ENCODE peak calls at places on chromosome 16, in six cellular contexts. One of them, this sample, is unnamed.

GRCh38 chr16:73483934-73484712 is 436.2 kb upstream of the ZFHX3 start:
- DNase-seq in IMR-90: no peak
- DNase-seq in cardiac fibroblast: no peak
- DNase-seq in fibroblast of the aortic adventitia: no peak
- DNase-seq in fibroblast of mammary gland: no peak
- DNase-seq in heart left ventricle: no peak
- DNase-seq in this sample: no peak

GRCh38 chr16:30382398-30383015 is at the start of gene SEPTIN1:
- DNase-seq in IMR-90: no peak
- DNase-seq in fibroblast of the aortic adventitia: no peak
- DNase-seq in fibroblast of mammary gland: no peak
- DNase-seq in heart left ventricle: no peak
- DNase-seq in cardiac fibroblast: no peak
- DNase-seq in this sample: no peak

GRCh38 chr16:3732171-3732570 is 14.8 kb upstream of the TRAP1 start:
- DNase-seq in fibroblast of mammary gland: no peak
- DNase-seq in cardiac fibroblast: no peak
- DNase-seq in heart left ventricle: no peak
- DNase-seq in IMR-90: no peak
- DNase-seq in fibroblast of the aortic adventitia: no peak
- DNase-seq in this sample: no peak

GRCh38 chr16:56781565-56781964 is 51.6 kb downstream of the NUP93 start:
- DNase-seq in IMR-90: no peak
- DNase-seq in cardiac fibroblast: no peak
- DNase-seq in fibroblast of mammary gland: no peak
- DNase-seq in heart left ventricle: no peak
- DNase-seq in fibroblast of the aortic adventitia: no peak
- DNase-seq in this sample: no peak

GRCh38 chr16:48022496-48022895 is 133.3 kb downstream of the ABCC12 start:
- DNase-seq in fibroblast of mammary gland: no peak
- DNase-seq in fibroblast of the aortic adventitia: no peak
- DNase-seq in heart left ventricle: no peak
- DNase-seq in cardiac fibroblast: no peak
- DNase-seq in IMR-90: no peak
- DNase-seq in this sample: no peak

GRCh38 chr16:55144656-55145055 is 179.3 kb upstream of the IRX6 start:
- DNase-seq in IMR-90: no peak
- DNase-seq in fibroblast of the aortic adventitia: no peak
- DNase-seq in fibroblast of mammary gland: no peak
- DNase-seq in cardiac fibroblast: no peak
- DNase-seq in heart left ventricle: no peak
- DNase-seq in this sample: no peak

GRCh38 chr16:26129997-26130396 is 438.2 kb downstream of the HS3ST4 start:
- DNase-seq in fibroblast of mammary gland: no peak
- DNase-seq in cardiac fibroblast: no peak
- DNase-seq in heart left ventricle: no peak
- DNase-seq in fibroblast of the aortic adventitia: no peak
- DNase-seq in IMR-90: no peak
- DNase-seq in this sample: no peak

GRCh38 chr16:35414563-35414962 is 1955.2 kb downstream of the TP53TG3F start:
- DNase-seq in cardiac fibroblast: no peak
- DNase-seq in IMR-90: no peak
- DNase-seq in heart left ventricle: no peak
- DNase-seq in fibroblast of mammary gland: no peak
- DNase-seq in fibroblast of the aortic adventitia: no peak
- DNase-seq in this sample: no peak

GRCh38 chr16:70594569-70594968 is 51.8 kb upstream of the IL34 start:
- DNase-seq in fibroblast of the aortic adventitia: peak; percentile 61
- DNase-seq in fibroblast of mammary gland: no peak
- DNase-seq in cardiac fibroblast: no peak
- DNase-seq in IMR-90: no peak
- DNase-seq in heart left ventricle: peak; percentile 50
- DNase-seq in this sample: no peak

GRCh38 chr16:59886021-59886420 is 1151.9 kb upstream of the GOT2 start:
- DNase-seq in fibroblast of mammary gland: peak; percentile 86
- DNase-seq in IMR-90: peak; percentile 5
- DNase-seq in fibroblast of the aortic adventitia: peak; percentile 9
- DNase-seq in cardiac fibroblast: peak; percentile 41
- DNase-seq in heart left ventricle: peak; percentile 56
- DNase-seq in this sample: peak; percentile 91

GRCh38 chr16:4021070-4021779 is 95.0 kb downstream of the ADCY9 start:
- DNase-seq in fibroblast of the aortic adventitia: peak; percentile 59
- DNase-seq in IMR-90: no peak
- DNase-seq in heart left ventricle: no peak
- DNase-seq in cardiac fibroblast: no peak
- DNase-seq in fibroblast of mammary gland: no peak
- DNase-seq in this sample: no peak

GRCh38 chr16:77899416-77899815 is 111.1 kb downstream of the VAT1L start:
- DNase-seq in fibroblast of the aortic adventitia: no peak
- DNase-seq in heart left ventricle: no peak
- DNase-seq in IMR-90: no peak
- DNase-seq in cardiac fibroblast: no peak
- DNase-seq in fibroblast of mammary gland: peak; percentile 30
- DNase-seq in this sample: no peak

GRCh38 chr16:49890876-49891275 is 35.0 kb upstream of the ZNF423 start:
- DNase-seq in fibroblast of mammary gland: peak; percentile 2
- DNase-seq in cardiac fibroblast: peak; percentile 18
- DNase-seq in IMR-90: no peak
- DNase-seq in fibroblast of the aortic adventitia: no peak
- DNase-seq in heart left ventricle: no peak
- DNase-seq in this sample: no peak

GRCh38 chr16:76035689-76036088 is 241.5 kb upstream of the CNTNAP4 start:
- DNase-seq in cardiac fibroblast: peak; percentile 4
- DNase-seq in fibroblast of mammary gland: peak; percentile 4
- DNase-seq in fibroblast of the aortic adventitia: no peak
- DNase-seq in heart left ventricle: no peak
- DNase-seq in IMR-90: no peak
- DNase-seq in this sample: no peak

GRCh38 chr16:56352351-56353053 is 72.8 kb downstream of the AMFR start:
- DNase-seq in IMR-90: no peak
- DNase-seq in heart left ventricle: peak; percentile 12
- DNase-seq in fibroblast of mammary gland: no peak
- DNase-seq in fibroblast of the aortic adventitia: no peak
- DNase-seq in cardiac fibroblast: no peak
- DNase-seq in this sample: no peak

GRCh38 chr16:29990883-29991570 is 4.4 kb downstream of the HIRIP3 start:
- DNase-seq in heart left ventricle: no peak
- DNase-seq in fibroblast of mammary gland: no peak
- DNase-seq in cardiac fibroblast: no peak
- DNase-seq in IMR-90: no peak
- DNase-seq in fibroblast of the aortic adventitia: no peak
- DNase-seq in this sample: no peak

GRCh38 chr16:84421081-84421937 is 53.0 kb downstream of the ATP2C2 start:
- DNase-seq in fibroblast of the aortic adventitia: no peak
- DNase-seq in cardiac fibroblast: no peak
- DNase-seq in fibroblast of mammary gland: no peak
- DNase-seq in IMR-90: no peak
- DNase-seq in heart left ventricle: no peak
- DNase-seq in this sample: no peak

GRCh38 chr16:47060596-47060995 is 83.1 kb downstream of the NETO2 start:
- DNase-seq in heart left ventricle: no peak
- DNase-seq in cardiac fibroblast: no peak
- DNase-seq in IMR-90: no peak
- DNase-seq in fibroblast of mammary gland: no peak
- DNase-seq in fibroblast of the aortic adventitia: no peak
- DNase-seq in this sample: no peak

GRCh38 chr16:31698901-31699300 is 171.2 kb downstream of the AHSP start:
- DNase-seq in heart left ventricle: no peak
- DNase-seq in IMR-90: no peak
- DNase-seq in fibroblast of mammary gland: no peak
- DNase-seq in cardiac fibroblast: no peak
- DNase-seq in fibroblast of the aortic adventitia: no peak
- DNase-seq in this sample: no peak

GRCh38 chr16:23949630-23950290 is 114.0 kb downstream of the PRKCB start:
- DNase-seq in IMR-90: no peak
- DNase-seq in fibroblast of mammary gland: no peak
- DNase-seq in heart left ventricle: peak; percentile 28
- DNase-seq in fibroblast of the aortic adventitia: no peak
- DNase-seq in cardiac fibroblast: no peak
- DNase-seq in this sample: no peak

GRCh38 chr16:31253642-31254045 is 6.1 kb upstream of the ITGAM start:
- DNase-seq in IMR-90: no peak
- DNase-seq in cardiac fibroblast: no peak
- DNase-seq in heart left ventricle: peak; percentile 28
- DNase-seq in fibroblast of mammary gland: peak; percentile 36
- DNase-seq in fibroblast of the aortic adventitia: no peak
- DNase-seq in this sample: no peak

GRCh38 chr16:26959416-26960009 is 107.2 kb upstream of the C16orf82 start:
- DNase-seq in IMR-90: no peak
- DNase-seq in fibroblast of mammary gland: no peak
- DNase-seq in cardiac fibroblast: no peak
- DNase-seq in fibroblast of the aortic adventitia: no peak
- DNase-seq in heart left ventricle: no peak
- DNase-seq in this sample: no peak

GRCh38 chr16:50245417-50246298 is 20.7 kb upstream of the ADCY7 start:
- DNase-seq in fibroblast of mammary gland: peak; percentile 89
- DNase-seq in fibroblast of the aortic adventitia: peak; percentile 78
- DNase-seq in heart left ventricle: peak; percentile 54
- DNase-seq in IMR-90: peak; percentile 45
- DNase-seq in cardiac fibroblast: peak; percentile 82
- DNase-seq in this sample: no peak

GRCh38 chr16:67783353-67783725 is 23.0 kb downstream of the RANBP10 start:
- DNase-seq in fibroblast of the aortic adventitia: no peak
- DNase-seq in IMR-90: no peak
- DNase-seq in fibroblast of mammary gland: no peak
- DNase-seq in heart left ventricle: no peak
- DNase-seq in cardiac fibroblast: no peak
- DNase-seq in this sample: no peak

GRCh38 chr16:85136213-85136704 is 24.0 kb upstream of the CIBAR2 start:
- DNase-seq in fibroblast of mammary gland: peak; percentile 61
- DNase-seq in heart left ventricle: peak; percentile 48
- DNase-seq in cardiac fibroblast: peak; percentile 27
- DNase-seq in IMR-90: no peak
- DNase-seq in fibroblast of the aortic adventitia: no peak
- DNase-seq in this sample: no peak

GRCh38 chr16:47052666-47053640 is 79.5 kb upstream of the DNAJA2 start:
- DNase-seq in fibroblast of the aortic adventitia: no peak
- DNase-seq in fibroblast of mammary gland: no peak
- DNase-seq in heart left ventricle: no peak
- DNase-seq in cardiac fibroblast: no peak
- DNase-seq in IMR-90: no peak
- DNase-seq in this sample: no peak

GRCh38 chr16:56792960-56793359 is 63.0 kb downstream of the NUP93 start:
- DNase-seq in IMR-90: no peak
- DNase-seq in fibroblast of the aortic adventitia: no peak
- DNase-seq in fibroblast of mammary gland: no peak
- DNase-seq in cardiac fibroblast: no peak
- DNase-seq in heart left ventricle: no peak
- DNase-seq in this sample: no peak

GRCh38 chr16:2768403-2769089 is 8.5 kb downstream of the ELOB start:
- DNase-seq in IMR-90: no peak
- DNase-seq in fibroblast of the aortic adventitia: no peak
- DNase-seq in cardiac fibroblast: peak; percentile 77
- DNase-seq in heart left ventricle: no peak
- DNase-seq in fibroblast of mammary gland: peak; percentile 81
- DNase-seq in this sample: no peak

GRCh38 chr16:78458588-78458987 is 359.1 kb downstream of the WWOX start:
- DNase-seq in fibroblast of mammary gland: no peak
- DNase-seq in fibroblast of the aortic adventitia: no peak
- DNase-seq in cardiac fibroblast: no peak
- DNase-seq in heart left ventricle: no peak
- DNase-seq in IMR-90: no peak
- DNase-seq in this sample: no peak

GRCh38 chr16:4679156-4679853 is 14.1 kb upstream of the NUDT16L1 start:
- DNase-seq in heart left ventricle: no peak
- DNase-seq in IMR-90: no peak
- DNase-seq in fibroblast of the aortic adventitia: no peak
- DNase-seq in fibroblast of mammary gland: no peak
- DNase-seq in cardiac fibroblast: no peak
- DNase-seq in this sample: no peak

GRCh38 chr16:50881331-50881830 is 139.5 kb downstream of the CYLD start:
- DNase-seq in fibroblast of mammary gland: no peak
- DNase-seq in fibroblast of the aortic adventitia: no peak
- DNase-seq in IMR-90: no peak
- DNase-seq in cardiac fibroblast: no peak
- DNase-seq in heart left ventricle: no peak
- DNase-seq in this sample: no peak

GRCh38 chr16:88395669-88396584 is 13.2 kb downstream of the ZNF469 start:
- DNase-seq in fibroblast of the aortic adventitia: no peak
- DNase-seq in cardiac fibroblast: no peak
- DNase-seq in fibroblast of mammary gland: no peak
- DNase-seq in IMR-90: no peak
- DNase-seq in heart left ventricle: no peak
- DNase-seq in this sample: no peak
- H3K4me3 ChIP-seq in fibroblast of the aortic adventitia: no peak overlapping the region
- H3K4me3 ChIP-seq in cardiac fibroblast: no peak overlapping the region
- H3K4me3 ChIP-seq in fibroblast of mammary gland: no peak overlapping the region
- H3K4me3 ChIP-seq in IMR-90: no peak overlapping the region
- H3K4me3 ChIP-seq in heart left ventricle: no peak overlapping the region
- H3K4me3 ChIP-seq in this sample: no peak overlapping the region

GRCh38 chr16:600781-601180 is 10.9 kb downstream of the RAB40C start:
- DNase-seq in fibroblast of mammary gland: no peak
- DNase-seq in fibroblast of the aortic adventitia: no peak
- DNase-seq in heart left ventricle: no peak
- DNase-seq in cardiac fibroblast: peak; percentile 20
- DNase-seq in IMR-90: no peak
- DNase-seq in this sample: no peak
- TF ChIP-seq CTCF in fibroblast of mammary gland: peak; percentile 16
- TF ChIP-seq CTCF in fibroblast of the aortic adventitia: peak; percentile 26
- TF ChIP-seq CTCF in heart left ventricle: no peak
- TF ChIP-seq CTCF in cardiac fibroblast: peak; percentile 29
- TF ChIP-seq CTCF in IMR-90: no peak
- TF ChIP-seq CTCF in this sample: peak; percentile 50

GRCh38 chr16:19523559-19524355 is at the start of gene CCP110:
- DNase-seq in heart left ventricle: peak; percentile 96
- DNase-seq in cardiac fibroblast: peak; percentile 97
- DNase-seq in fibroblast of the aortic adventitia: peak; percentile 95
- DNase-seq in IMR-90: peak; percentile 96
- DNase-seq in fibroblast of mammary gland: peak; percentile 95
- DNase-seq in this sample: peak; percentile 92
- H3K4me3 ChIP-seq in heart left ventricle: peak within 1 kb of the TSS; percentile 90
- H3K4me3 ChIP-seq in cardiac fibroblast: peak within 1 kb of the TSS; percentile 94
- H3K4me3 ChIP-seq in fibroblast of the aortic adventitia: peak within 1 kb of the TSS; percentile 99
- H3K4me3 ChIP-seq in IMR-90: peak within 1 kb of the TSS; percentile 86
- H3K4me3 ChIP-seq in fibroblast of mammary gland: peak within 1 kb of the TSS; percentile 94
- H3K4me3 ChIP-seq in this sample: peak within 1 kb of the TSS; percentile 92

GRCh38 chr16:8963010-8963824 is 489 bp downstream of the USP7 start:
- DNase-seq in heart left ventricle: peak; percentile 28
- DNase-seq in IMR-90: no peak
- DNase-seq in fibroblast of the aortic adventitia: no peak
- DNase-seq in cardiac fibroblast: no peak
- DNase-seq in fibroblast of mammary gland: no peak
- DNase-seq in this sample: no peak

GRCh38 chr16:8962393-8963009 is 1.2 kb downstream of the USP7 start:
- DNase-seq in IMR-90: no peak
- DNase-seq in cardiac fibroblast: no peak
- DNase-seq in heart left ventricle: no peak
- DNase-seq in fibroblast of the aortic adventitia: peak; percentile 7
- DNase-seq in fibroblast of mammary gland: no peak
- DNase-seq in this sample: no peak

GRCh38 chr16:8964462-8964861 is 756 bp upstream of the USP7 start:
- DNase-seq in fibroblast of mammary gland: no peak
- DNase-seq in IMR-90: no peak
- DNase-seq in fibroblast of the aortic adventitia: no peak
- DNase-seq in heart left ventricle: no peak
- DNase-seq in cardiac fibroblast: no peak
- DNase-seq in this sample: no peak

GRCh38 chr16:8961811-8962390 is 1.8 kb downstream of the USP7 start:
- DNase-seq in fibroblast of the aortic adventitia: peak; percentile 6
- DNase-seq in fibroblast of mammary gland: no peak
- DNase-seq in heart left ventricle: no peak
- DNase-seq in IMR-90: no peak
- DNase-seq in cardiac fibroblast: no peak
- DNase-seq in this sample: no peak

GRCh38 chr16:8963825-8964441 is at the start of gene USP7:
- DNase-seq in fibroblast of mammary gland: peak; percentile 82
- DNase-seq in fibroblast of the aortic adventitia: peak; percentile 82
- DNase-seq in heart left ventricle: peak; percentile 95
- DNase-seq in cardiac fibroblast: peak; percentile 87
- DNase-seq in IMR-90: peak; percentile 86
- DNase-seq in this sample: peak; percentile 78
- TF ChIP-seq CTCF in fibroblast of mammary gland: no peak
- TF ChIP-seq CTCF in fibroblast of the aortic adventitia: no peak
- TF ChIP-seq CTCF in heart left ventricle: no peak
- TF ChIP-seq CTCF in cardiac fibroblast: no peak
- TF ChIP-seq CTCF in IMR-90: no peak
- TF ChIP-seq CTCF in this sample: no peak

This sample was measured in astrocyte of the cerebellum.